ENCODE peak calls at places on chromosomes 12 and 14, in five cellular contexts. I is neural progenitor cell, B is skeletal muscle cell, D is activated T-cell treated with anti-CD3 and anti-CD28 coated beads for 48 hours, T is adrenal gland. H is an unnamed sample.

GRCh38 chr14:96320605-96321004 is 42.5 kb downstream of the ATG2B start:
- DNase-seq in T (no peak), D (no peak), I (no peak), B (no peak), H (no peak)

GRCh38 chr12:104823985-104824441 is 134.1 kb downstream of the SLC41A2 start:
- DNase-seq in I (no peak), B (no peak), D (no peak), T (peak), H (no peak)

GRCh38 chr14:100421756-100422470 is 98.8 kb downstream of the SLC25A47 start:
- DNase-seq in B (no peak), T (no peak), D (no peak), I (no peak), H (no peak)

GRCh38 chr14:21414137-21414631 is 30.4 kb upstream of the SUPT16H start:
- DNase-seq in I (no peak), T (no peak), D (no peak), B (no peak), H (no peak)

GRCh38 chr14:78156196-78156595 is 14.0 kb upstream of the NRXN3 start:
- DNase-seq in B (no peak), T (no peak), D (no peak), I (no peak), H (no peak)

GRCh38 chr14:68248481-68249255 is 429.1 kb downstream of the RAD51B start:
- DNase-seq in I (peak), D (no peak), T (peak), B (no peak), H (peak)

GRCh38 chr14:67697006-67697405 is 1.4 kb upstream of the RDH11 start:
- DNase-seq in T (no peak), D (no peak), B (no peak), I (no peak), H (no peak)

GRCh38 chr14:89509891-89510290 is 92.9 kb upstream of the FOXN3 start:
- DNase-seq in D (no peak), I (no peak), T (no peak), B (peak), H (no peak)

GRCh38 chr12:58566599-58566998 is 353.7 kb downstream of the LRIG3 start:
- DNase-seq in B (peak), T (no peak), D (no peak), I (no peak), H (no peak)

GRCh38 chr12:105933671-105934665 is 204.8 kb downstream of the NUAK1 start:
- DNase-seq in B (peak), I (no peak), T (peak), D (no peak), H (peak)

GRCh38 chr12:95582230-95583058 is 31.2 kb upstream of the USP44 start:
- DNase-seq in T (no peak), D (no peak), B (no peak), I (peak), H (no peak)

GRCh38 chr14:69713127-69713800 is 53.7 kb upstream of the SRSF5 start:
- DNase-seq in I (peak), T (no peak), B (no peak), D (no peak), H (no peak)

GRCh38 chr14:79011920-79012204 is 841.7 kb downstream of the NRXN3 start:
- DNase-seq in I (no peak), T (no peak), D (no peak), B (no peak), H (no peak)

GRCh38 chr12:72673853-72674252 is 401.7 kb downstream of the TRHDE start:
- DNase-seq in B (no peak), I (no peak), T (no peak), D (no peak), H (no peak)

GRCh38 chr12:87469295-87469694 is 559.9 kb downstream of the C12orf50 start:
- DNase-seq in T (no peak), D (no peak), B (no peak), I (no peak), H (no peak)

GRCh38 chr14:23694085-23694975 is 58.2 kb downstream of the DHRS2 start:
- DNase-seq in B (peak), D (no peak), I (no peak), T (peak), H (peak)